ENCODE peak calls at places on chromosomes 6 and 20, in ten cellular contexts. M, X, V, O, L, G, W, P, J and E are unnamed samples.
A peak's percentile ranks its signal among the peaks of the same experiment; 100 is the strongest.

GRCh38 chr6:163716690-163717089 is 302.2 kb downstream of the QKI start:
- DNase-seq in M (no peak), X (peak; percentile 88), V (no peak), O (no peak), L (no peak), G (no peak), W (no peak), P (no peak), J (no peak), E (no peak)

GRCh38 chr20:944774-945410 is 28.8 kb upstream of the ANGPT4 start:
- DNase-seq in M (no peak), X (no peak), V (no peak), O (no peak), L (no peak), G (no peak), W (no peak), P (no peak), J (no peak), E (no peak)

GRCh38 chr6:37502703-37503485 is 3.2 kb upstream of the CCDC167 start:
- DNase-seq in M (no peak), X (peak; percentile 72), V (no peak), O (no peak), L (no peak), G (no peak), W (no peak), P (no peak), J (no peak), E (no peak)

GRCh38 chr20:43666376-43667328 is at the start of gene MYBL2:
- DNase-seq in M (peak; percentile 15), X (peak; percentile 93), V (peak; percentile 83), O (peak; percentile 51), L (peak; percentile 29), G (peak; percentile 60), W (no peak), P (peak; percentile 55), J (peak; percentile 22), E (peak; percentile 77)

GRCh38 chr20:44541957-44542356 is 20.1 kb upstream of the SERINC3 start:
- DNase-seq in M (no peak), X (no peak), V (no peak), O (peak; percentile 44), L (no peak), G (no peak), W (no peak), P (peak; percentile 38), J (no peak), E (no peak)

GRCh38 chr6:143747347-143747842 is 69.6 kb downstream of the PHACTR2 start:
- DNase-seq in M (no peak), X (no peak), V (no peak), O (no peak), L (no peak), G (no peak), W (no peak), P (peak; percentile 68), J (no peak), E (no peak)

GRCh38 chr20:47211036-47211435 is 145.5 kb downstream of the ZMYND8 start:
- DNase-seq in M (no peak), X (no peak), V (no peak), O (no peak), L (no peak), G (no peak), W (no peak), P (no peak), J (no peak), E (no peak)

GRCh38 chr6:165191461-165191860 is 117.9 kb downstream of the C6orf118 start:
- DNase-seq in M (no peak), X (no peak), V (no peak), O (no peak), L (no peak), G (no peak), W (no peak), P (no peak), J (no peak), E (no peak)

GRCh38 chr20:11394145-11394833 is 523.4 kb upstream of the BTBD3 start:
- DNase-seq in M (no peak), X (no peak), V (no peak), O (peak; percentile 91), L (peak; percentile 92), G (no peak), W (no peak), P (peak; percentile 88), J (no peak), E (no peak)

GRCh38 chr20:51562027-51562333 is 19.5 kb upstream of the NFATC2 start:
- DNase-seq in M (no peak), X (no peak), V (no peak), O (no peak), L (peak; percentile 25), G (no peak), W (no peak), P (no peak), J (no peak), E (no peak)

GRCh38 chr20:51563141-51563596 is 20.6 kb upstream of the NFATC2 start:
- DNase-seq in M (no peak), X (no peak), V (no peak), O (no peak), L (no peak), G (no peak), W (no peak), P (no peak), J (no peak), E (no peak)

GRCh38 chr20:51565298-51565697 is 22.8 kb upstream of the NFATC2 start:
- DNase-seq in M (no peak), X (no peak), V (no peak), O (no peak), L (no peak), G (no peak), W (no peak), P (no peak), J (no peak), E (no peak)

GRCh38 chr20:51562334-51563140 is 20.0 kb upstream of the NFATC2 start:
- DNase-seq in M (peak; percentile 93), X (peak; percentile 77), V (no peak), O (peak; percentile 92), L (peak; percentile 98), G (peak; percentile 37), W (peak; percentile 89), P (peak; percentile 93), J (peak; percentile 75), E (peak; percentile 28)

DNA sequence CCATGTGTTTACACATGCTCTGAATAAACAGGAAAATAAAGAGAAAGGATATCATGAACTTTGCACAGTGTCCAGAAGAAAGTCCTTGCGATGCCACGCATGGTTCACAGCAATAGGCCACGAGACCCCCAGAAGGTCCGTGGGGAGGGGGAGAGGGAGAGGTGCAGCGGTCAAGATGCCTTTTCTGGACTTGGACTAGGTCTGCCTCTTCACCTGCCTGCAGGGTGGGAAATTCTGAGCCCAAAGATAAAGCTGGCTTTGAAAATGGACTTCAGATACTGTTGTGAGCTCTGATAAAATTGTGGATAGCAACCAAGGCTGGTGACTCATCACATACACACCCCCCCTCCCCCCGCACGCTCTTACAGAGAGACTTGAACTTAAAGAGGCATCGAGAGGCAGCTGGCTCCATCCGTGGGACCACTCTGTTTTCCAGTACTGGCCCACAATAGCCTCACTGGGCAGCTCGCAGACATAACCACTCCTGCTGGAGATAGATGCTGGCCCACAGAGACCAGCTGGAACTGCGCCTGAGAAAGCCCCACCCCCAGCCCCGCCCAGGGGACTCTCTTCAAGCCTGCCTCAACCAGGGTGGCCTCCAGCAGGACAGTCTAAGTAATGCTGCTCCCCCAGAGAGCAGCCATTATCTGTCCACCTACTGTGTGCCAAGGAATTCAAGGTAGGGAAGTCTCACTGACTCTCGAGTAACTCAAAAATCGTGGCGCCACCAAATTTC is 21.2 kb upstream of the NFATC2 start:
- DNase-seq in M (peak; percentile 75), X (no peak), V (no peak), O (peak; percentile 83), L (peak; percentile 84), G (no peak), W (peak; percentile 58), P (peak; percentile 82), J (peak; percentile 57), E (no peak)
- TF ChIP-seq CTCF in M (peak; percentile 13), X (no peak), V (no peak), O (peak; percentile 21), L (peak; percentile 51), G (no peak), W (peak; percentile 15), P (peak; percentile 6), J (no peak), E (no peak)

GRCh38 chr6:168892031-168892430 is 361.6 kb downstream of the THBS2 start:
- DNase-seq in M (no peak), X (no peak), V (no peak), O (no peak), L (no peak), G (no peak), W (no peak), P (no peak), J (no peak), E (no peak)
- TF ChIP-seq CTCF in M (no peak), X (no peak), V (no peak), O (no peak), L (peak; percentile 28), G (no peak), W (no peak), P (no peak), J (no peak), E (no peak)

DNA sequence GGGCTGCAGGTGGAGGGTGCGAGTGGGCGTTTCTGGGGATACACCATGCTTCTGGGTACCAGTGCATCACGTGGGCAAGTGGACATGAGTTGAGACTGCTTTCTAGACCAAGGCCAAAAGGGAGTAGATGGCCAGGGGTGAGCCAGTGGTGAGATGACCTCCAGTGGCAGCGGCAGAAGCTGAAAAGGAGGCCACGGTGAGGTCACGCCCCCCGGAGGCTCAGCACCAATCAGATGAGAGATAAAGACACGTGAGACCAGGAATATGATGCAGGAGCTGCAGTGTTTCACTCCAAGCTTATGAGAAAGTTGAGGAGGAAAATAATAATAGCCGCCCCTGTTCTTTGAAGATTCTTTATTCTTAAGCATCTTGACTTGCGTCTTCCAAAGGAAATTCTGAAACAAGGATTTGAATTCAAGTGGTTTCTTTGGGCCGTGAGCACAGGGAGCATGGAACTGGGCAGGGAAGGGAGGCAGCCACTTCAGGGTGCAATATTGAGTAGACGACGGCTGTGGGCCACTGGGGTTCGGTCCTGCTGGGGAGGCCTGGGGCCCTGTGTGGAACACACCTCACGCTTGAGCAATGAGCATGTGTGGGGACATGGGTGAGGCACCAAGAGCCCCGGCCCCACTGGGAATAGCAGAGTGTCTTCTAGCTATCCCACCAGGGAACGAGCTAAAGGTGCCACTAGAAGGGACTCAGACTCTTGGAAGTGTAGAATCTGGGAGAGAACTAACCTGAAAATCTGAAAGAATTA is 156.7 kb upstream of the LRFN2 start:
- DNase-seq in M (no peak), X (no peak), V (no peak), O (no peak), L (no peak), G (no peak), W (no peak), P (no peak), J (no peak), E (no peak)
- TF ChIP-seq CTCF in M (no peak), X (no peak), V (no peak), O (no peak), L (no peak), G (no peak), W (no peak), P (no peak), J (no peak), E (no peak)

DNA sequence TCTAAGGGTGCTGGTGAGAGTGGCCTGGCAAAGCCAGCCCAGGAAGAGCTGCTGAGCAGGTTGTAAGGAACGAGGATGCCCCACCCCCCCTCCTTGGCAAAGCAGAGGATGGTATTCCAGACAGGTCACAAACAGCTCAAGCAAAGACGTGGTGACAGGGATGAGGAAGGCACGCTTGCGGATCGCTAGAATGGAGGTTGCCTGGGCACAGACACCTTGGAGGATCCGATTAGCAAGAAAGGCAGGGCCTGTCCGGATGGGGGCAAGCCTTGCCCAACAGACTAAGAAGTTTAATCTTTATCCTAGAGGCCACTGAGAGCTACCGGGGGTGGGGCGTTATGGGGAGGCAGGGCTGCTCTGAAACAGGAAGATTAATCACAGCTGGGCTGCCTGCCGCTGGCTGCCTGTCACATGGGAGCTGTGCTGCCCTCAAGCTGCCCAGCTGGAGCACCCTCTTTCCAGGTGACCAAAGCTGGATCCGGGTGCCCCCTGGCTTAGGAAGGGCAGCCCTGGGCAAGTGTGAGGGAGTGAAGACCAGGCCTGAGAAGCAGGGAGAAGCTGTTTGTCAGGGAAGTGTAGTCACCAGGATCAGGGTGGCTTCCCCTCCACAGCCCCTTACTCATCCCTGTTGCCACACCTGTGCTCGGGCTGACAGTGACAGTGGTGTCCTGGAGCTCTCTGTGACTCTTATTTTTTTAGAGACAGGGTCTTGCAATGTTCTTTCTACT is 9.2 kb upstream of the MAPK13 start:
- DNase-seq in M (no peak), X (peak; percentile 94), V (peak; percentile 50), O (peak; percentile 64), L (no peak), G (no peak), W (peak; percentile 35), P (peak; percentile 61), J (peak; percentile 60), E (no peak)
- TF ChIP-seq CTCF in M (no peak), X (no peak), V (no peak), O (no peak), L (no peak), G (no peak), W (no peak), P (no peak), J (no peak), E (no peak)